ENCODE peak calls at places on chromosome 14, in four cellular contexts. One of them, this sample, is unnamed.

GRCh38 chr14:67428501-67429031 is 16.6 kb upstream of the PLEK2 start:
- DNase-seq in GM12878: no peak
- DNase-seq in K562: no peak
- DNase-seq in HepG2: peak; percentile 60
- DNase-seq in this sample: no peak

GRCh38 chr14:54364555-54365415 is 32.0 kb upstream of the CDKN3 start:
- DNase-seq in GM12878: no peak
- DNase-seq in K562: no peak
- DNase-seq in HepG2: peak; percentile 83
- DNase-seq in this sample: no peak

GRCh38 chr14:21070083-21070609 is at the start of gene ARHGEF40:
- DNase-seq in GM12878: no peak
- DNase-seq in K562: peak; percentile 81
- DNase-seq in HepG2: no peak
- DNase-seq in this sample: peak; percentile 65

GRCh38 chr14:69543341-69544249 is 31.1 kb downstream of the CCDC177 start:
- DNase-seq in GM12878: no peak
- DNase-seq in K562: no peak
- DNase-seq in HepG2: no peak
- DNase-seq in this sample: no peak

GRCh38 chr14:68730811-68731425 is 61.9 kb downstream of the ZFP36L1 start:
- DNase-seq in GM12878: no peak
- DNase-seq in K562: no peak
- DNase-seq in HepG2: no peak
- DNase-seq in this sample: no peak

GRCh38 chr14:94174622-94175402 is 690 bp downstream of the PPP4R4 start:
- DNase-seq in GM12878: no peak
- DNase-seq in K562: no peak
- DNase-seq in HepG2: no peak
- DNase-seq in this sample: peak; percentile 19

GRCh38 chr14:22850944-22851790 is 14.8 kb downstream of the MMP14 start:
- DNase-seq in GM12878: no peak
- DNase-seq in K562: no peak
- DNase-seq in HepG2: no peak
- DNase-seq in this sample: no peak

GRCh38 chr14:30020687-30021086 is 93.0 kb upstream of the PRKD1 start:
- DNase-seq in GM12878: no peak
- DNase-seq in K562: no peak
- DNase-seq in HepG2: no peak
- DNase-seq in this sample: no peak

GRCh38 chr14:21072102-21072501 is 2.0 kb downstream of the ARHGEF40 start:
- DNase-seq in GM12878: no peak
- DNase-seq in K562: no peak
- DNase-seq in HepG2: no peak
- DNase-seq in this sample: no peak

GRCh38 chr14:101293609-101294008 is 267.7 kb upstream of the DIO3 start:
- DNase-seq in GM12878: no peak
- DNase-seq in K562: no peak
- DNase-seq in HepG2: no peak
- DNase-seq in this sample: no peak

GRCh38 chr14:52447236-52447635 is 105.1 kb downstream of the TXNDC16 start:
- DNase-seq in GM12878: no peak
- DNase-seq in K562: no peak
- DNase-seq in HepG2: no peak
- DNase-seq in this sample: no peak

GRCh38 chr14:105943973-105944602 is 417.7 kb downstream of the TMEM121 start:
- DNase-seq in GM12878: no peak
- DNase-seq in K562: no peak
- DNase-seq in HepG2: peak; percentile 68
- DNase-seq in this sample: no peak

GRCh38 chr14:105951399-105951798 is 425.0 kb downstream of the TMEM121 start:
- DNase-seq in GM12878: no peak
- DNase-seq in K562: no peak
- DNase-seq in HepG2: no peak
- DNase-seq in this sample: no peak

GRCh38 chr14:105944632-105945610 is 418.5 kb downstream of the TMEM121 start:
- DNase-seq in GM12878: no peak
- DNase-seq in K562: peak; percentile 66
- DNase-seq in HepG2: peak; percentile 67
- DNase-seq in this sample: peak; percentile 73

GRCh38 chr14:105945891-105946290 is 419.5 kb downstream of the TMEM121 start:
- DNase-seq in GM12878: no peak
- DNase-seq in K562: no peak
- DNase-seq in HepG2: no peak
- DNase-seq in this sample: no peak

DNA sequence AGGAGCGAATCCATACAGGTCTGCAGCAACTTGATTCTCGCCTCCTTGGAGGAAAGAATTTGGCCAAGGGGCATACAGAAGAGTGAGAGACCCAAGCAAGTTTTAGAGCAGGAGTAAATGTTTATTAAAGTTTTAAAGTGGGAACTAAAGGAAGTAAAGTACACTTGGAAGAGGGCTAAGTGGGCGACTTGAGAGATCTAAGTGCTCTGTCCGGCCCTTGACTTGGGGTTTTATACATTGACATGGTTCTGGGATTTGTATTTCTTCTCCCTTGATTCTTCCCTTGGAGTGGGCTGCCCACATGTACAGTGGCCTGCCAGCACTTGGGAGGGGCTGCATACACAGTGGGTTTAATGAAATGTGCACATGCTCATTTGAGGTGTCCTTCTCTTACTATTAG is 421.2 kb downstream of the TMEM121 start:
- DNase-seq in GM12878: no peak
- DNase-seq in K562: no peak
- DNase-seq in HepG2: no peak
- DNase-seq in this sample: no peak
- TF ChIP-seq FOXM1 in GM12878: no peak
- TF ChIP-seq FOXM1 in K562: no peak
- TF ChIP-seq FOXM1 in HepG2: no peak
- TF ChIP-seq FOXM1 in this sample: no peak

GRCh38 chr14:75905505-75905904 is 76.3 kb downstream of the TGFB3 start:
- DNase-seq in GM12878: no peak
- DNase-seq in K562: no peak
- DNase-seq in HepG2: no peak
- DNase-seq in this sample: no peak
- TF ChIP-seq FOXK2 in GM12878: no peak
- TF ChIP-seq FOXK2 in K562: no peak
- TF ChIP-seq FOXK2 in HepG2: no peak
- TF ChIP-seq FOXK2 in this sample: no peak

GRCh38 chr14:35252485-35252884 is 39.7 kb upstream of the PSMA6 start:
- DNase-seq in GM12878: no peak
- DNase-seq in K562: no peak
- DNase-seq in HepG2: no peak
- DNase-seq in this sample: no peak
- TF ChIP-seq FOXM1 in GM12878: no peak
- TF ChIP-seq FOXM1 in K562: no peak
- TF ChIP-seq FOXM1 in HepG2: no peak
- TF ChIP-seq FOXM1 in this sample: no peak

DNA sequence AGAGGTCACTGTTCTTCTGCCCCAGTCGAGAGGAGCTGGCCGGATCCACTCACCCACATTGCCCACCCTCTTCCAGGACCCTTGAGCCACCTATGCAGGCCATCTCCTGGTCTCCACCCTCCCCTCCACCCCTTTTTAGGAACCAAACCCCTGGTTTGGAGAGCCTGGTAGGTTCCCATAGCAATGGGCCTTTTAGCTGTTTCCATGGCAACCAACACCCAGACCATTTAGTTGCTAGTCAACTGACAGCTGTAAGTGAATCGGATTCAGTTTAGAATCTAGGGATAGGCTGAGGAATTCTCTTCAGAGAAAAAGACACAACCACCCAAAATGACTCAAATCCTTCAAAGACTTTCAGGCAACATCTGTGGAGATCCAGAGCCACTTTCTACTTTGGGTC is 16.5 kb downstream of the NPC2 start:
- DNase-seq in GM12878: no peak
- DNase-seq in K562: no peak
- DNase-seq in HepG2: no peak
- DNase-seq in this sample: no peak
- TF ChIP-seq FOXK2 in GM12878: no peak
- TF ChIP-seq FOXK2 in K562: no peak
- TF ChIP-seq FOXK2 in HepG2: no peak
- TF ChIP-seq FOXK2 in this sample: no peak

GRCh38 chr14:37594916-37595808 is at the start of the genes FOXA1 and TTC6:
- DNase-seq in GM12878: no peak
- DNase-seq in K562: peak; percentile 58
- DNase-seq in HepG2: peak; percentile 96
- DNase-seq in this sample: peak; percentile 45
- TF ChIP-seq FOXM1 in GM12878: no peak
- TF ChIP-seq FOXM1 in K562: no peak
- TF ChIP-seq FOXM1 in HepG2: no peak
- TF ChIP-seq FOXM1 in this sample: no peak

DNA sequence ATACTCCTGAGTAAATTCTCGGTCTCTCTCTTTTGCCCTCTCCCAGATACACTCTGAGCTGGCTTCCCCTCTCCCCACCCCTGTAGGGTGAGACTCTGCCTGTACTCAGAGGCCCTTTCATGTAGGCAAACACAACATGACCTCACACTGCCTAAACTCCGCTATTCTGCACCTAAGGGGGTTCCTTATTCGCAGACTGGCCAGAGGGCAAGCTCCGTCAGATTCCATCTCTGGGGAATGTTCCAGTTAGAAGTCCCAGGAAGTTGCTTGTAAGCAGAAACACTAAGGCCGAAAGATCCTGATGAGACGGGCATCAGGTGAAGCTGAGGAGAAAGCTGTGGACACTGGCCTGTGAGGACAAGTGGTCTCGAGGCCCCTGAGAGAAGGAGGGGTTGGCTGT is 165.9 kb downstream of the KTN1 start:
- DNase-seq in GM12878: no peak
- DNase-seq in K562: no peak
- DNase-seq in HepG2: no peak
- DNase-seq in this sample: no peak
- TF ChIP-seq FOXK2 in GM12878: no peak
- TF ChIP-seq FOXK2 in K562: no peak
- TF ChIP-seq FOXK2 in HepG2: no peak
- TF ChIP-seq FOXK2 in this sample: no peak

DNA sequence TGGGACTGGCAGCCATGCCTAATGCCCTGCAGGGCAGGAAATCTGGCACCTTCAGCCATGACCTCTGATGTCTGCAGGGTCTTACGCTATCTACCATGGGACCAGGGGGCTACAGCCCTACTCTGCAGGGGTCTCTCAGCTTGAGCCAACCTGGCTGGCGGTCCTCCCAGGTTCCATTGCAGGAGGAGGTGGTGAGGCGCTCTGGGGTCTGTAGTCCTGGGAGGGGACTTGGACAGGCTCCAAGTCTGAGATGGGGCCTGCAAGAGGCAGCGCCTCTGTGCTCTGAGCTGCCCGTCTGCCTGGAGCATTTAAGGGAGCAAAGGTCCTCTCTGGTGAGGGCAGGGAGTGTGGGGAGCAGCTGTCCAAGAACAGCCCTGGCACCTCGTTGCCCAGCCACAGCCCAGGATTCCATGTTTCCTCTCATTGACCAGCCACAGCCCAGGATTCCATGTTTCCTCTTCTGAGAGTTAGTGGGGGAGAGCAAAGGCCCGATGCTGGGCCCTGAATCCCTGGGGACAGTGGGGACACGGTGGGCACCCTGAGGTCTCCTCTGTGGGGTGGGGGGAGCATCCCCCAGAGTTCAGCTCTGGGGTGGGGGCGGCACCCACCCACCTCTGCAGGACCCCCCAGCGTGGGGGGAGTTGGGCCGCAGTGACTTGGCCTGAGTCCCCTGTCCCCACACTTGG is 678 bp downstream of the PLD4 start:
- DNase-seq in GM12878: no peak
- DNase-seq in K562: no peak
- DNase-seq in HepG2: no peak
- DNase-seq in this sample: no peak
- TF ChIP-seq FOXM1 in GM12878: no peak
- TF ChIP-seq FOXM1 in K562: no peak
- TF ChIP-seq FOXM1 in HepG2: no peak
- TF ChIP-seq FOXM1 in this sample: no peak

GRCh38 chr14:56131865-56132830 is 13.9 kb downstream of the PELI2 start:
- DNase-seq in GM12878: no peak
- DNase-seq in K562: no peak
- DNase-seq in HepG2: no peak
- DNase-seq in this sample: no peak

GRCh38 chr14:56129092-56129491 is 10.9 kb downstream of the PELI2 start:
- DNase-seq in GM12878: no peak
- DNase-seq in K562: no peak
- DNase-seq in HepG2: no peak
- DNase-seq in this sample: no peak

GRCh38 chr14:56127156-56127555 is 8.9 kb downstream of the PELI2 start:
- DNase-seq in GM12878: no peak
- DNase-seq in K562: no peak
- DNase-seq in HepG2: no peak
- DNase-seq in this sample: no peak

GRCh38 chr14:56131004-56131864 is 13.0 kb downstream of the PELI2 start:
- DNase-seq in GM12878: no peak
- DNase-seq in K562: no peak
- DNase-seq in HepG2: no peak
- DNase-seq in this sample: no peak

DNA sequence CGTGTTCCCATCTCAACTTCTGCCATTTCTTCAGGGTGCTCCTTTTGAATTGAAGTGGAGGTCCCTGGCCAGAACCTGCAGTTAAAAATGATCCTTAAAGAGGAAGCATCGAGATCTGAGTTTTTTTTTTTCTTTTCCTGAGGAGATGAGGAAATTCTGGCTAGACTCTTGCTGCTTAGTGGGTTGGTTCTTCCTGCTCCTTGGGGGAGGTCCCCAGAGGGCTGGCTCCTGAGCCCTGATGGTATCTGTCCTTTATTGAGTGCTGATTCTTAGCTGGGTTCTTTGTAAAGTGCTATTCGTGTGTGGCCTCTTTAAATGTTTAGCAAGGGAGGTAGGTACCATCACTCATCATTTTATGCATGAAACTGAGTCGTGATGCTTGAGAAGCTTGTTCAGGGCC is 11.7 kb downstream of the PELI2 start:
- DNase-seq in GM12878: no peak
- DNase-seq in K562: no peak
- DNase-seq in HepG2: no peak
- DNase-seq in this sample: no peak
- TF ChIP-seq FOXK2 in GM12878: no peak
- TF ChIP-seq FOXK2 in K562: no peak
- TF ChIP-seq FOXK2 in HepG2: no peak
- TF ChIP-seq FOXK2 in this sample: no peak